ENCODE peak calls at places on chromosomes 1 and 21, in six cellular contexts. O is HTR-8/SVneo, Q is smooth muscle cell of the brain vasculature, H is Caki2, I is fibroblast of gingiva, L is AG20443. Y is an unnamed sample.
A peak's percentile ranks its signal among the peaks of the same experiment; 100 is the strongest.

GRCh38 chr1:168945870-168946269 is 160.6 kb upstream of the ATP1B1 start:
- DNase-seq in O (no peak), Q (no peak), L (no peak), I (no peak), H (no peak), Y (no peak)

GRCh38 chr1:205053296-205053695 is 10.3 kb downstream of the CNTN2 start:
- DNase-seq in H (no peak), O (no peak), I (no peak), Q (no peak), L (no peak), Y (no peak)

GRCh38 chr1:41003640-41004220 is 17.8 kb downstream of the SLFNL1 start:
- DNase-seq in Q (peak; percentile 99), O (peak; percentile 96), H (peak; percentile 93), L (peak; percentile 96), I (peak; percentile 98), Y (peak; percentile 82)

GRCh38 chr1:231240531-231240882 is 505 bp upstream of the GNPAT start:
- DNase-seq in H (no peak), O (no peak), L (peak; percentile 31), Q (no peak), I (no peak), Y (peak; percentile 7)

GRCh38 chr1:92585831-92586230 is 99.1 kb upstream of the GFI1 start:
- DNase-seq in O (no peak), I (no peak), H (no peak), L (no peak), Q (no peak), Y (no peak)

GRCh38 chr1:32886012-32886827 is at the start of gene HPCA:
- DNase-seq in I (peak; percentile 24), H (peak; percentile 62), Q (no peak), O (peak; percentile 67), L (peak; percentile 89), Y (peak; percentile 41)

GRCh38 chr1:147611587-147611986 is 58.7 kb downstream of the ACP6 start:
- DNase-seq in Q (no peak), I (no peak), H (no peak), L (no peak), O (no peak), Y (no peak)

GRCh38 chr1:225494789-225495359 is 67.0 kb upstream of the LBR start:
- DNase-seq in H (no peak), L (no peak), O (no peak), I (no peak), Q (no peak), Y (no peak)

GRCh38 chr1:194062526-194062925 is 876.1 kb upstream of the B3GALT2 start:
- DNase-seq in I (no peak), O (no peak), Q (no peak), H (no peak), L (no peak), Y (no peak)

GRCh38 chr1:159958721-159959380 is 4.8 kb upstream of the SLAMF9 start:
- DNase-seq in L (no peak), H (no peak), O (no peak), I (no peak), Q (no peak), Y (no peak)

GRCh38 chr1:213417225-213417820 is 366.3 kb downstream of the RPS6KC1 start:
- DNase-seq in L (no peak), O (no peak), I (no peak), H (no peak), Q (no peak), Y (no peak)

GRCh38 chr1:161172776-161173376 is 4.4 kb downstream of the B4GALT3 start:
- DNase-seq in I (peak; percentile 99), L (peak; percentile 90), H (no peak), O (no peak), Q (no peak), Y (no peak)

GRCh38 chr21:23452384-23453083 is 2154.7 kb downstream of the MRPL39 start:
- DNase-seq in Q (no peak), H (peak; percentile 71), L (no peak), O (no peak), I (no peak), Y (no peak)

GRCh38 chr21:42925114-42925907 is at the start of gene ERVH48-1:
- DNase-seq in O (no peak), Q (no peak), I (no peak), H (no peak), L (no peak), Y (no peak)

GRCh38 chr1:150995896-150996295 is 10.8 kb downstream of the MINDY1 start:
- DNase-seq in I (peak; percentile 71), L (no peak), H (no peak), O (no peak), Q (no peak), Y (no peak)

GRCh38 chr1:171311771-171312558 is 2.0 kb upstream of the FMO4 start:
- DNase-seq in I (no peak), O (no peak), L (no peak), Q (no peak), H (no peak), Y (no peak)

GRCh38 chr1:115238336-115239147 is 99.5 kb downstream of the NGF start:
- DNase-seq in L (no peak), O (no peak), H (no peak), I (no peak), Q (no peak), Y (no peak)

GRCh38 chr1:69739181-69739580 is 171.5 kb downstream of the LRRC7 start:
- DNase-seq in H (no peak), I (no peak), Q (no peak), O (no peak), L (no peak), Y (no peak)

GRCh38 chr1:85584923-85585322 is 4.4 kb downstream of the CCN1 start:
- DNase-seq in Q (no peak), H (no peak), L (no peak), O (no peak), I (peak; percentile 79), Y (no peak)